ENCODE peak calls at places on chromosomes 7 and 10, in five cellular contexts. R is H9, P is mesenchymal stem cell, X is neuronal stem cell, Y is mesendoderm. O is an unnamed sample.

GRCh38 chr7:102988088-102988487 is 75.3 kb downstream of the LRRC17 start:
- DNase-seq in R (no peak), P (no peak), X (no peak), Y (no peak), O (no peak)

GRCh38 chr10:131657985-131658330 is 242.8 kb upstream of the PPP2R2D start:
- DNase-seq in R (peak), P (no peak), X (no peak), Y (no peak), O (no peak)

GRCh38 chr7:112067609-112068540 is 138.3 kb downstream of the DOCK4 start:
- DNase-seq in R (no peak), P (no peak), X (no peak), Y (no peak), O (no peak)

GRCh38 chr10:109899578-109900355 is 23.5 kb downstream of the XPNPEP1 start:
- DNase-seq in R (peak), P (no peak), X (no peak), Y (no peak), O (peak)

GRCh38 chr7:19772323-19772722 is 1.1 kb downstream of the TMEM196 start:
- DNase-seq in R (peak), P (no peak), X (peak), Y (no peak), O (no peak)

GRCh38 chr10:132502544-132503300 is 34.9 kb upstream of the INPP5A start:
- DNase-seq in R (no peak), P (no peak), X (no peak), Y (no peak), O (no peak)

GRCh38 chr7:109376576-109376975 is 806.9 kb downstream of the DNAJB9 start:
- DNase-seq in R (no peak), P (no peak), X (no peak), Y (no peak), O (no peak)

GRCh38 chr7:24851791-24852190 is 94.5 kb upstream of the GSDME start:
- DNase-seq in R (no peak), P (peak), X (no peak), Y (peak), O (peak)

GRCh38 chr7:77799078-77799964 is 748 bp downstream of the PHTF2 start:
- DNase-seq in R (peak), P (peak), X (peak), Y (peak), O (peak)

GRCh38 chr7:146781352-146782116 is 664.9 kb downstream of the CNTNAP2 start:
- DNase-seq in R (peak), P (no peak), X (no peak), Y (peak), O (no peak)

DNA sequence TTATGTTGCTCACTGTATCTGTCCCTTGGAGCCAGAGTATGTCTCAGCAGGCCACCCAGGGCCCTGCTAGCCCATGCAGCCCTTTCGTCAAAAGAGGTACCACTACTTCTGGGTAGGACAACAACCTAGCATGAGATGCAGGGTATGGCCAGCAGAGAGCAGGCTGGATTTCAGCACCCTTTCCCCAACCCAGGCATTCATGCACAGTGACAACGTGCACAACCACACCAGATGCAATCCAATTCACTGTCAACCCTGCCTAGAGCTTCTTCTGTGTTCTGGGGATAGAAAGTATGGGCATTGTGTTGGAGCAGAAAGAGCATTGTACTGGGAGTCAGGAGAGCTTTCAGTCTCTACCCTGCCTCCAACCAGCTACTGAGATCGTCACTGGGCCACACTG is 37.9 kb downstream of the JAZF1 start:
- DNase-seq in R (no peak), P (no peak), X (no peak), Y (peak), O (no peak)
- H3K23ac ChIP-seq in R (no peak), P (no peak), X (no peak), Y (no peak), O (no peak)

GRCh38 chr7:1536105-1536767 is 5.7 kb downstream of the MAFK start:
- DNase-seq in R (no peak), P (no peak), X (no peak), Y (no peak), O (no peak)
- H3K23ac ChIP-seq in R (no peak), P (no peak), X (no peak), Y (no peak), O (peak)

GRCh38 chr7:37428681-37429434 is 19.8 kb downstream of the ELMO1 start:
- DNase-seq in R (no peak), P (no peak), X (no peak), Y (no peak), O (no peak)
- H3K23ac ChIP-seq in R (no peak), P (no peak), X (no peak), Y (no peak), O (no peak)

GRCh38 chr10:78964952-78965633 is 103.7 kb upstream of the ZMIZ1 start:
- DNase-seq in R (peak), P (peak), X (peak), Y (peak), O (peak)
- H3K23ac ChIP-seq in R (no peak), P (no peak), X (peak), Y (no peak), O (no peak)

GRCh38 chr10:58951087-58951486 is 225.4 kb upstream of the PHYHIPL start:
- DNase-seq in R (no peak), P (no peak), X (no peak), Y (no peak), O (no peak)

GRCh38 chr10:58951750-58952149 is 224.7 kb upstream of the PHYHIPL start:
- DNase-seq in R (no peak), P (no peak), X (no peak), Y (no peak), O (no peak)

GRCh38 chr10:58952162-58952561 is 224.3 kb upstream of the PHYHIPL start:
- DNase-seq in R (no peak), P (no peak), X (no peak), Y (no peak), O (no peak)

GRCh38 chr10:58952747-58953466 is 223.5 kb upstream of the PHYHIPL start:
- DNase-seq in R (no peak), P (peak), X (peak), Y (peak), O (peak)

DNA sequence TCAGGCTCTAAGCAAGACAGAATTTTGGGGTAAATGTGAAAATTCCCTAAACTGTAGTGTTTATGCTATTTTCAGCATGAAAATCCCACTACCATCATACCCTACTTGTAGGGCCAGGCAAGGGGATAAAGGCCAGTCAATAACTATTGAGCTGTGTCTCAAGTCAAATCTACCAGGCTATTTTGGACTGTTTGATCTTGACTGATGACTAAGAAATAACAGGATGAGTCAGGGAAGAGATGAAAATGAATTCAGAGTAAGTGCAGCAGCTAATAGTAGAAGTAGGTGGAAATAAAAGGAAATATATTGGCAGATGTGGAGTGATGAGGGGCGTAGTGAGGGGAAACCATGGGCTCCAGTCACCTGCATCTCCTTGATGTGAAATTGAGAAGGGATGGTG is 225.8 kb upstream of the PHYHIPL start:
- DNase-seq in R (no peak), P (no peak), X (no peak), Y (no peak), O (peak)
- H3K23ac ChIP-seq in R (no peak), P (no peak), X (no peak), Y (no peak), O (no peak)

DNA sequence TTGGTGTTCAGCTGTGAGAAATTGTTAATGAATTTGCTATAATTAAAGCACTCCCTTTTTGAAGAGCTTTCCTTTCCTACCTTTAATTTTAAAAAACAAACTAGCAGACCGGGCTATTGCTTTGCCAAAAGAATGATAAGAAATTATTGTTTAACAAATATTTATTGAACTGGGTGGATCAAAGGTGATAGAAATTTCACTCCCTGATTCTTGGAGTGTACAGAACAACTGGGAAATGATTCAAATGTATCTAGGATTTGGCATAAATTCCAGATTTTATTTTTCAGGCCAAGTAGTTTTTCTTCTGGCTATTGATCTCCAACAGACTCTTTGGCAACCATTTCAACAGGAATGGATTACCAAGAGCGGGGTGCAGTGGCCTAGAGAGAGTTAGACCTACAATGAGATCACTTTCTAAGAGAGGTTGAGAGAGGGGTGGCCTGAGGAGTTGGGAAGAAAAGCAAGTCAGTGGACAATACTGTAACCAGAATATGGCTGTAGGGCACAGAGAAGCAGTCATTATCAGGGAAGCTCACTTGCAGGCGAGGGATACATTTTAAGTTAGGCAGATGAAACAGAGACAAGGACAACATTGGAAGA is 71.9 kb downstream of the PLXDC2 start:
- DNase-seq in R (no peak), P (no peak), X (no peak), Y (no peak), O (no peak)
- H3K23ac ChIP-seq in R (no peak), P (no peak), X (no peak), Y (no peak), O (no peak)

O was measured in IMR-90.